ENCODE peak calls at places on chromosome 21, in nine cellular contexts. One of them, this sample, is unnamed.

GRCh38 chr21:42767561-42767835 is 111.8 kb downstream of the WDR4 start:
- DNase-seq in sigmoid colon: no peak
- DNase-seq in suprapubic skin: no peak
- DNase-seq in IMR-90: no peak
- DNase-seq in NT2/D1: no peak
- DNase-seq in body of pancreas: no peak
- DNase-seq in right atrium auricular region: no peak
- DNase-seq in heart left ventricle: no peak
- DNase-seq in ovary: no peak
- DNase-seq in this sample: peak; percentile 51

GRCh38 chr21:20971296-20971921 is 26.8 kb upstream of the NCAM2 start:
- DNase-seq in sigmoid colon: peak; percentile 66
- DNase-seq in suprapubic skin: no peak
- DNase-seq in IMR-90: peak; percentile 60
- DNase-seq in NT2/D1: peak; percentile 65
- DNase-seq in body of pancreas: peak; percentile 16
- DNase-seq in right atrium auricular region: no peak
- DNase-seq in heart left ventricle: no peak
- DNase-seq in ovary: no peak
- DNase-seq in this sample: peak; percentile 43

GRCh38 chr21:16945580-16945979 is 567.3 kb upstream of the CXADR start:
- DNase-seq in sigmoid colon: no peak
- DNase-seq in suprapubic skin: no peak
- DNase-seq in IMR-90: no peak
- DNase-seq in NT2/D1: no peak
- DNase-seq in body of pancreas: no peak
- DNase-seq in right atrium auricular region: no peak
- DNase-seq in heart left ventricle: no peak
- DNase-seq in ovary: no peak
- DNase-seq in this sample: no peak

GRCh38 chr21:38126677-38127271 is 130.0 kb upstream of the KCNJ15 start:
- DNase-seq in sigmoid colon: no peak
- DNase-seq in suprapubic skin: no peak
- DNase-seq in IMR-90: peak; percentile 33
- DNase-seq in NT2/D1: peak; percentile 75
- DNase-seq in body of pancreas: peak; percentile 62
- DNase-seq in right atrium auricular region: no peak
- DNase-seq in heart left ventricle: peak; percentile 35
- DNase-seq in ovary: no peak
- DNase-seq in this sample: peak; percentile 76

GRCh38 chr21:29181799-29182470 is 51.5 kb downstream of the MAP3K7CL start:
- DNase-seq in sigmoid colon: no peak
- DNase-seq in suprapubic skin: no peak
- DNase-seq in IMR-90: peak; percentile 95
- DNase-seq in NT2/D1: no peak
- DNase-seq in body of pancreas: peak; percentile 25
- DNase-seq in right atrium auricular region: no peak
- DNase-seq in heart left ventricle: peak; percentile 33
- DNase-seq in ovary: no peak
- DNase-seq in this sample: peak; percentile 74

GRCh38 chr21:44596068-44596725 is 3.9 kb upstream of the KRTAP10-6 start:
- DNase-seq in sigmoid colon: no peak
- DNase-seq in suprapubic skin: peak; percentile 43
- DNase-seq in IMR-90: no peak
- DNase-seq in NT2/D1: no peak
- DNase-seq in body of pancreas: no peak
- DNase-seq in right atrium auricular region: no peak
- DNase-seq in heart left ventricle: no peak
- DNase-seq in ovary: no peak
- DNase-seq in this sample: no peak

GRCh38 chr21:43307677-43308070 is 119.3 kb downstream of the SIK1 start:
- DNase-seq in sigmoid colon: peak; percentile 19
- DNase-seq in suprapubic skin: no peak
- DNase-seq in IMR-90: no peak
- DNase-seq in NT2/D1: no peak
- DNase-seq in body of pancreas: no peak
- DNase-seq in right atrium auricular region: no peak
- DNase-seq in heart left ventricle: no peak
- DNase-seq in ovary: no peak
- DNase-seq in this sample: no peak

GRCh38 chr21:25080706-25081495 is 526.4 kb downstream of the MRPL39 start:
- DNase-seq in sigmoid colon: no peak
- DNase-seq in suprapubic skin: no peak
- DNase-seq in IMR-90: peak; percentile 7
- DNase-seq in NT2/D1: no peak
- DNase-seq in body of pancreas: no peak
- DNase-seq in right atrium auricular region: no peak
- DNase-seq in heart left ventricle: no peak
- DNase-seq in ovary: no peak
- DNase-seq in this sample: no peak

GRCh38 chr21:35737899-35738341 is 322.4 kb downstream of the SETD4 start:
- DNase-seq in sigmoid colon: peak; percentile 63
- DNase-seq in suprapubic skin: no peak
- DNase-seq in IMR-90: no peak
- DNase-seq in NT2/D1: no peak
- DNase-seq in body of pancreas: no peak
- DNase-seq in right atrium auricular region: peak; percentile 61
- DNase-seq in heart left ventricle: peak; percentile 52
- DNase-seq in ovary: no peak
- DNase-seq in this sample: peak; percentile 86

GRCh38 chr21:37654596-37654995 is 261.7 kb downstream of the KCNJ6 start:
- DNase-seq in sigmoid colon: no peak
- DNase-seq in suprapubic skin: no peak
- DNase-seq in IMR-90: no peak
- DNase-seq in NT2/D1: no peak
- DNase-seq in body of pancreas: no peak
- DNase-seq in right atrium auricular region: no peak
- DNase-seq in heart left ventricle: no peak
- DNase-seq in ovary: no peak
- DNase-seq in this sample: no peak

GRCh38 chr21:36377391-36377842 is 7.8 kb upstream of the CHAF1B start:
- DNase-seq in sigmoid colon: no peak
- DNase-seq in suprapubic skin: no peak
- DNase-seq in IMR-90: no peak
- DNase-seq in NT2/D1: no peak
- DNase-seq in body of pancreas: peak; percentile 59
- DNase-seq in right atrium auricular region: no peak
- DNase-seq in heart left ventricle: no peak
- DNase-seq in ovary: no peak
- DNase-seq in this sample: no peak

GRCh38 chr21:37780991-37781983 is 135.0 kb downstream of the KCNJ6 start:
- DNase-seq in sigmoid colon: no peak
- DNase-seq in suprapubic skin: no peak
- DNase-seq in IMR-90: no peak
- DNase-seq in NT2/D1: no peak
- DNase-seq in body of pancreas: no peak
- DNase-seq in right atrium auricular region: no peak
- DNase-seq in heart left ventricle: no peak
- DNase-seq in ovary: no peak
- DNase-seq in this sample: peak; percentile 34

GRCh38 chr21:32861871-32862270 is 90.3 kb upstream of the PAXBP1 start:
- DNase-seq in sigmoid colon: no peak
- DNase-seq in suprapubic skin: no peak
- DNase-seq in IMR-90: no peak
- DNase-seq in NT2/D1: no peak
- DNase-seq in body of pancreas: no peak
- DNase-seq in right atrium auricular region: no peak
- DNase-seq in heart left ventricle: no peak
- DNase-seq in ovary: no peak
- DNase-seq in this sample: no peak

DNA sequence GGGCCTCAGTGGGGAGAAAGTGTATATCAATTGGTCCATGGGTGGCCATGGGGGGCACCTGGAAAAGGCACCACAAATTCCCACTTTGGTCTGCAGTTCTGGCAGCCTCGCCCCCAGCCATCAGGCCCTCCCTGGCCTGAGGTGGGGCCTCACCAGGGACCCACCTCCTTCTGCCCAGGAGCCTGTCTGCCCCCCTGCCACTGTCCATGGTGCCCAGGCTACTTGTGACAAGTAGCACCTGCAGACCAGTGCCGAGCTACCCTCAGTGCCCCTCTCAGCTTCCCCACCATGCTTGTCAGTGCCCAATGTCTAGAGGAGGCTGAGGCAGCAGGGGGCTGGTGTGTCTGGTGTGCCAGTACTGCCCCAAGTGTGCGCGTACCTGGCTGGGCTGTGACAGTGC is 87.1 kb upstream of the PAXBP1 start:
- DNase-seq in sigmoid colon: no peak
- DNase-seq in suprapubic skin: no peak
- DNase-seq in IMR-90: no peak
- DNase-seq in NT2/D1: no peak
- DNase-seq in body of pancreas: no peak
- DNase-seq in right atrium auricular region: no peak
- DNase-seq in heart left ventricle: no peak
- DNase-seq in ovary: no peak
- DNase-seq in this sample: no peak
- H3K9me3 ChIP-seq in sigmoid colon: peaks cover 5% of the 10 kb centered on the region
- H3K9me3 ChIP-seq in suprapubic skin: peaks cover 6% of the 10 kb centered on the region
- H3K9me3 ChIP-seq in IMR-90: no peaks in the 10 kb centered on the region
- H3K9me3 ChIP-seq in NT2/D1: peaks cover 69% of the 10 kb centered on the region
- H3K9me3 ChIP-seq in body of pancreas: no peaks in the 10 kb centered on the region
- H3K9me3 ChIP-seq in right atrium auricular region: peaks cover 3% of the 10 kb centered on the region
- H3K9me3 ChIP-seq in heart left ventricle: peaks cover 5% of the 10 kb centered on the region
- H3K9me3 ChIP-seq in ovary: no peaks in the 10 kb centered on the region
- H3K9me3 ChIP-seq in this sample: no peaks in the 10 kb centered on the region

DNA sequence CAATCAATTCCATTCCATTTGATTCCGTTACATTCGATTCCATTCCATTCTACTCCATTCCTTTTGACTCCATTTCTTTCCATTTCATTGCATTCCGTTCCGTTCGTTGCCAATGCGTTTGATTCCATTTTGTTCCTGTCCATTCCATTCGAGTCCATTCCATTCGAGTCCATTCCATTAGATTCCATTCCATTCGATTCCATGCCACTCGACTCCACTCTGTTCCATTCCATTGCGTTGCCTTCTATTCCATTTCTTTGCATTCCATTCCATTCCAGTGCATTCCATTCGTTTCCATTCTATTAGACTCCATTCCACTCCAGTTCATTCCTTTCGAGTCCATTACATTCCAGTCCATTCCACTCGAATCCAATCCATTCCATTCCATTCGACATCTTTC is 2587.5 kb upstream of the TPTE start:
- DNase-seq in sigmoid colon: no peak
- DNase-seq in suprapubic skin: no peak
- DNase-seq in IMR-90: no peak
- DNase-seq in NT2/D1: no peak
- DNase-seq in body of pancreas: no peak
- DNase-seq in right atrium auricular region: no peak
- DNase-seq in heart left ventricle: no peak
- DNase-seq in ovary: no peak
- DNase-seq in this sample: no peak
- H3K9me3 ChIP-seq in sigmoid colon: peaks cover 87% of the 10 kb centered on the region
- H3K9me3 ChIP-seq in suprapubic skin: peaks cover 96% of the 10 kb centered on the region
- H3K9me3 ChIP-seq in IMR-90: peaks cover 24% of the 10 kb centered on the region
- H3K9me3 ChIP-seq in NT2/D1: no peaks in the 10 kb centered on the region
- H3K9me3 ChIP-seq in body of pancreas: peaks cover 74% of the 10 kb centered on the region
- H3K9me3 ChIP-seq in right atrium auricular region: peaks cover 91% of the 10 kb centered on the region
- H3K9me3 ChIP-seq in heart left ventricle: no peaks in the 10 kb centered on the region
- H3K9me3 ChIP-seq in ovary: no peaks in the 10 kb centered on the region
- H3K9me3 ChIP-seq in this sample: peaks cover 54% of the 10 kb centered on the region

GRCh38 chr21:40015818-40016217 is 148.6 kb downstream of the PCP4 start:
- DNase-seq in sigmoid colon: no peak
- DNase-seq in suprapubic skin: peak; percentile 50
- DNase-seq in IMR-90: no peak
- DNase-seq in NT2/D1: no peak
- DNase-seq in body of pancreas: no peak
- DNase-seq in right atrium auricular region: no peak
- DNase-seq in heart left ventricle: no peak
- DNase-seq in ovary: no peak
- DNase-seq in this sample: no peak

GRCh38 chr21:40011371-40011770 is 144.1 kb downstream of the PCP4 start:
- DNase-seq in sigmoid colon: no peak
- DNase-seq in suprapubic skin: no peak
- DNase-seq in IMR-90: no peak
- DNase-seq in NT2/D1: no peak
- DNase-seq in body of pancreas: no peak
- DNase-seq in right atrium auricular region: no peak
- DNase-seq in heart left ventricle: no peak
- DNase-seq in ovary: no peak
- DNase-seq in this sample: no peak

GRCh38 chr21:40016234-40016633 is 149.0 kb downstream of the PCP4 start:
- DNase-seq in sigmoid colon: no peak
- DNase-seq in suprapubic skin: no peak
- DNase-seq in IMR-90: no peak
- DNase-seq in NT2/D1: no peak
- DNase-seq in body of pancreas: no peak
- DNase-seq in right atrium auricular region: no peak
- DNase-seq in heart left ventricle: no peak
- DNase-seq in ovary: no peak
- DNase-seq in this sample: no peak

GRCh38 chr21:40014394-40014793 is 147.2 kb downstream of the PCP4 start:
- DNase-seq in sigmoid colon: no peak
- DNase-seq in suprapubic skin: peak; percentile 60
- DNase-seq in IMR-90: no peak
- DNase-seq in NT2/D1: no peak
- DNase-seq in body of pancreas: no peak
- DNase-seq in right atrium auricular region: no peak
- DNase-seq in heart left ventricle: no peak
- DNase-seq in ovary: no peak
- DNase-seq in this sample: no peak

DNA sequence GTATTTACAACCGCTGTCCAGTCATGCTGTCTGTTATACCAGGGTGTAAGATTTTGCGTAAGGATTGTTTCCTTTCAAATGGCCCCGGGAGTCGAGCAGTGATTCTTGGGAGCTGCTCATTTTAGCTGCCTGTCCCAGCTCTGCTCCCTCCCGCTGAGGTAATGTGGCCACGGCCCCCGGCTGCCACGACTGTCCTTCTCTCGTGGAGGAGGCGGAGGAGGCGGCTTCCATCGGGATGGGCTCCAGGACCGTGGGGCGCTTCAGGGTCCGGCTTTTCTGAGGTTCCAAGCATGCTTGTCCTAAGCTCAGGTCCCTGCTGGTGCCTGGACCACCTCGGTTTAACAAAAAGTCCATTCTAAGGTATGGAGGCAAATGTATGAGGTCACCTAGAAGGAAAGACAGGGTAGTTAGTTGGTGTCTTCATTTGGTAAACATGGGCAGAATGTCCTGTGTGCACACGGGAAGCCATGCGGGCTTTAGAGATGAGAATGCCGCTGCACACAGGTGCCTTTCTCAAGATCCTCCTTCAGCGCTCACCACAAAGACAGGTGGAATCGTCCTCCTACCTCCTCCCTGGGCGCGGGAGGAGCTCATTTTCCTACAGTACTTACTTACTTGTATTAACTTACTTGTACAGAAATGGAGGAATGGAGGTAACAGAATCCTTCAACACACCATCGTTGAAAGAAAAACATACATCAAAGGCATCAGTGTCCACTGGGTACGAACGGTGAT is 145.9 kb downstream of the PCP4 start:
- DNase-seq in sigmoid colon: no peak
- DNase-seq in suprapubic skin: peak; percentile 72
- DNase-seq in IMR-90: no peak
- DNase-seq in NT2/D1: no peak
- DNase-seq in body of pancreas: no peak
- DNase-seq in right atrium auricular region: no peak
- DNase-seq in heart left ventricle: no peak
- DNase-seq in ovary: no peak
- DNase-seq in this sample: no peak
- H3K9me3 ChIP-seq in sigmoid colon: no peaks in the 10 kb centered on the region
- H3K9me3 ChIP-seq in suprapubic skin: no peaks in the 10 kb centered on the region
- H3K9me3 ChIP-seq in IMR-90: peaks cover 39% of the 10 kb centered on the region
- H3K9me3 ChIP-seq in NT2/D1: no peaks in the 10 kb centered on the region
- H3K9me3 ChIP-seq in body of pancreas: no peaks in the 10 kb centered on the region
- H3K9me3 ChIP-seq in right atrium auricular region: no peaks in the 10 kb centered on the region
- H3K9me3 ChIP-seq in heart left ventricle: no peaks in the 10 kb centered on the region
- H3K9me3 ChIP-seq in ovary: no peaks in the 10 kb centered on the region
- H3K9me3 ChIP-seq in this sample: peaks cover 6% of the 10 kb centered on the region

GRCh38 chr21:33994373-33994772 is 78.8 kb upstream of the ATP5PO start:
- DNase-seq in sigmoid colon: no peak
- DNase-seq in suprapubic skin: no peak
- DNase-seq in IMR-90: no peak
- DNase-seq in NT2/D1: no peak
- DNase-seq in body of pancreas: no peak
- DNase-seq in right atrium auricular region: no peak
- DNase-seq in heart left ventricle: no peak
- DNase-seq in ovary: no peak
- DNase-seq in this sample: no peak
- H3K9me3 ChIP-seq in sigmoid colon: no peaks in the 10 kb centered on the region
- H3K9me3 ChIP-seq in suprapubic skin: no peaks in the 10 kb centered on the region
- H3K9me3 ChIP-seq in IMR-90: peaks cover 7% of the 10 kb centered on the region
- H3K9me3 ChIP-seq in NT2/D1: peaks cover 15% of the 10 kb centered on the region
- H3K9me3 ChIP-seq in body of pancreas: no peaks in the 10 kb centered on the region
- H3K9me3 ChIP-seq in right atrium auricular region: peaks cover 7% of the 10 kb centered on the region
- H3K9me3 ChIP-seq in heart left ventricle: peaks cover 17% of the 10 kb centered on the region
- H3K9me3 ChIP-seq in ovary: no peaks in the 10 kb centered on the region
- H3K9me3 ChIP-seq in this sample: no peaks in the 10 kb centered on the region

This sample was measured in osteoblast.